ENCODE peak calls at places on chromosomes 1 and 21, in eight cellular contexts. W is occipital lobe; D is EL; N is GM23248; O is HT-29; R is left colon; S is body of pancreas; L is stimulated activated CD4-positive, alpha-beta T cell treated with anti-CD3 and anti-CD28 coated beads, Interleukin-12 subunit alpha, Interleukin-12 subunit beta, amount 100 ng/mL, for 4 hours. T is an unnamed sample.

GRCh38 chr1:221736714-221737113 is 5.2 kb downstream of the DUSP10 start:
- DNase-seq in W (no peak), R (no peak), L (no peak), O (no peak), N (no peak), D (no peak), S (no peak), T (no peak)

GRCh38 chr1:159923203-159924024 is 1.9 kb downstream of the TAGLN2 start:
- DNase-seq in L (peak), O (peak), R (peak), N (peak), W (no peak), S (peak), D (peak), T (peak)

GRCh38 chr1:150176593-150176992 is 26.9 kb downstream of the PLEKHO1 start:
- DNase-seq in S (no peak), D (no peak), W (no peak), R (no peak), N (no peak), O (no peak), L (no peak), T (no peak)

GRCh38 chr21:33608559-33608958 is 20.1 kb upstream of the DONSON start:
- DNase-seq in O (no peak), W (no peak), L (no peak), R (no peak), S (no peak), D (no peak), N (peak), T (no peak)

GRCh38 chr1:147600119-147601111 is 59.1 kb downstream of the BCL9 start:
- DNase-seq in N (peak), L (no peak), S (no peak), R (no peak), W (no peak), O (peak), D (peak), T (no peak)

GRCh38 chr1:27153549-27153886 is 1.4 kb downstream of the SLC9A1 start:
- DNase-seq in W (no peak), D (peak), L (no peak), N (peak), O (no peak), S (no peak), R (no peak), T (no peak)

GRCh38 chr21:32520885-32521735 is 64.2 kb downstream of the TCP10L start:
- DNase-seq in W (no peak), R (peak), S (peak), L (no peak), N (peak), D (peak), O (peak), T (peak)

GRCh38 chr1:150981805-150982712 is at the start of gene ANXA9:
- DNase-seq in W (no peak), L (no peak), S (peak), O (peak), R (peak), D (no peak), N (peak), T (peak)

GRCh38 chr1:17544951-17545350 is 5.5 kb downstream of the ARHGEF10L start:
- DNase-seq in O (no peak), N (no peak), D (no peak), S (no peak), W (no peak), R (no peak), L (no peak), T (no peak)

GRCh38 chr1:180150982-180151381 is 3.7 kb upstream of the QSOX1 start:
- DNase-seq in W (no peak), S (no peak), L (no peak), N (peak), D (peak), R (no peak), O (no peak), T (peak)

GRCh38 chr1:229759037-229759435 is 133.0 kb downstream of the URB2 start:
- DNase-seq in R (no peak), W (no peak), L (no peak), D (peak), O (no peak), S (no peak), N (peak), T (no peak)

GRCh38 chr1:94017155-94017829 is 103.7 kb downstream of the ABCA4 start:
- DNase-seq in W (no peak), R (no peak), O (no peak), N (peak), S (no peak), L (no peak), D (no peak), T (no peak)

GRCh38 chr1:53057134-53057533 is 4.9 kb upstream of the PODN start:
- DNase-seq in R (no peak), L (no peak), D (no peak), O (no peak), N (no peak), S (no peak), W (no peak), T (no peak)

GRCh38 chr1:156789621-156790318 is 22.4 kb downstream of the PRCC start:
- DNase-seq in R (no peak), S (no peak), W (no peak), O (no peak), D (no peak), N (no peak), L (no peak), T (no peak)

GRCh38 chr1:36594041-36594440 is 111.3 kb upstream of the CSF3R start:
- DNase-seq in L (no peak), R (no peak), N (no peak), O (no peak), D (no peak), W (no peak), S (no peak), T (no peak)

GRCh38 chr1:154652893-154653292 is 44.9 kb upstream of the ADAR start:
- DNase-seq in S (no peak), L (no peak), N (no peak), O (no peak), D (no peak), W (no peak), R (no peak), T (no peak)

GRCh38 chr1:226215239-226215638 is 8.2 kb upstream of the MIXL1 start:
- DNase-seq in D (no peak), O (no peak), L (no peak), R (no peak), S (no peak), W (no peak), N (no peak), T (no peak)

GRCh38 chr1:27122652-27123051 is 32.3 kb downstream of the SLC9A1 start:
- DNase-seq in N (peak), D (peak), L (no peak), R (peak), S (peak), W (peak), O (peak), T (no peak)

GRCh38 chr1:92833840-92834239 is 2.0 kb downstream of the RPL5 start:
- DNase-seq in R (no peak), D (no peak), W (no peak), N (no peak), L (no peak), O (no peak), S (no peak), T (no peak)

GRCh38 chr1:29539971-29540370 is 303.6 kb downstream of the PTPRU start:
- DNase-seq in R (no peak), D (no peak), O (no peak), S (no peak), N (no peak), L (no peak), W (no peak), T (no peak)

GRCh38 chr1:235866207-235866912 is at the start of gene LYST:
- DNase-seq in S (peak), R (peak), N (peak), D (peak), O (peak), L (peak), W (peak), T (peak)

GRCh38 chr1:72281144-72281543 is 1.2 kb downstream of the NEGR1 start:
- DNase-seq in L (no peak), S (no peak), D (peak), N (peak), R (no peak), O (no peak), W (no peak), T (no peak)

GRCh38 chr1:67211589-67212563 is 45.6 kb downstream of the IL23R start:
- DNase-seq in S (peak), N (peak), L (no peak), O (peak), R (no peak), D (peak), W (no peak), T (no peak)

GRCh38 chr21:28714795-28715464 is 277.7 kb downstream of the LTN1 start:
- DNase-seq in N (peak), S (no peak), W (no peak), O (no peak), L (no peak), D (peak), R (no peak), T (no peak)

GRCh38 chr1:37764888-37765441 is at the start of gene EPHA10:
- DNase-seq in O (no peak), L (no peak), N (no peak), D (no peak), W (peak), R (no peak), S (no peak), T (no peak)

GRCh38 chr1:24283326-24284155 is 35.6 kb upstream of the GRHL3 start:
- DNase-seq in O (peak), W (no peak), D (peak), R (peak), N (peak), S (peak), L (no peak), T (no peak)

GRCh38 chr1:220526294-220526693 is 1.6 kb upstream of the MARK1 start:
- DNase-seq in S (no peak), L (no peak), O (no peak), R (no peak), N (no peak), D (no peak), W (no peak), T (no peak)

GRCh38 chr1:211579434-211580302 is 707 bp upstream of the SLC30A1 start:
- DNase-seq in R (peak), S (peak), O (peak), N (peak), D (peak), L (no peak), W (peak), T (no peak)

GRCh38 chr1:230516890-230517289 is 90.8 kb upstream of the PGBD5 start:
- DNase-seq in O (no peak), L (no peak), W (no peak), S (no peak), N (no peak), D (no peak), R (no peak), T (no peak)

T was measured in left lobe of liver.